ENCODE peak calls at places on chromosomes 6 and 20, in eight cellular contexts. O, Q, H, S, P, N, L and X are unnamed samples.

GRCh38 chr6:2999005-2999620 is 581 bp upstream of the NQO2 start:
- DNase-seq in O (peak; percentile 10), Q (peak; percentile 44), H (peak; percentile 51), S (peak; percentile 83), P (no peak), N (no peak), L (no peak), X (no peak)

GRCh38 chr6:38080349-38080748 is 260.8 kb downstream of the ZFAND3 start:
- DNase-seq in O (no peak), Q (no peak), H (no peak), S (peak; percentile 51), P (no peak), N (no peak), L (no peak), X (no peak)

GRCh38 chr6:113102761-113103160 is 754.4 kb upstream of the MARCKS start:
- DNase-seq in O (no peak), Q (no peak), H (no peak), S (peak; percentile 53), P (no peak), N (no peak), L (no peak), X (no peak)

GRCh38 chr6:72324591-72324990 is 297.3 kb upstream of the KCNQ5 start:
- DNase-seq in O (no peak), Q (no peak), H (no peak), S (no peak), P (no peak), N (no peak), L (no peak), X (no peak)

GRCh38 chr6:16901777-16902176 is 140.5 kb upstream of the ATXN1 start:
- DNase-seq in O (no peak), Q (peak; percentile 14), H (no peak), S (peak; percentile 63), P (peak; percentile 7), N (peak; percentile 46), L (no peak), X (no peak)

GRCh38 chr20:43833511-43834395 is 80.9 kb upstream of the TOX2 start:
- DNase-seq in O (no peak), Q (no peak), H (no peak), S (no peak), P (no peak), N (no peak), L (no peak), X (no peak)

GRCh38 chr6:34795836-34796425 is 4.0 kb downstream of the BLTP3A start:
- DNase-seq in O (no peak), Q (no peak), H (no peak), S (peak; percentile 56), P (no peak), N (no peak), L (no peak), X (no peak)

GRCh38 chr6:30556714-30556963 is 350 bp upstream of the GNL1 start:
- DNase-seq in O (peak; percentile 72), Q (peak; percentile 92), H (no peak), S (no peak), P (no peak), N (peak; percentile 88), L (peak; percentile 76), X (peak; percentile 87)

GRCh38 chr20:44720994-44721784 is 6.0 kb downstream of the CCN5 start:
- DNase-seq in O (no peak), Q (no peak), H (no peak), S (peak; percentile 90), P (no peak), N (no peak), L (no peak), X (no peak)

GRCh38 chr20:48738399-48739304 is 89.1 kb downstream of the PREX1 start:
- DNase-seq in O (no peak), Q (no peak), H (no peak), S (no peak), P (no peak), N (no peak), L (peak; percentile 55), X (peak; percentile 83)

GRCh38 chr6:13814938-13815575 is 700 bp upstream of the MCUR1 start:
- DNase-seq in O (no peak), Q (no peak), H (no peak), S (no peak), P (peak; percentile 25), N (no peak), L (no peak), X (no peak)

GRCh38 chr6:123803862-123804681 is at the start of gene NKAIN2:
- DNase-seq in O (peak; percentile 65), Q (peak; percentile 67), H (peak; percentile 41), S (no peak), P (no peak), N (peak; percentile 20), L (no peak), X (no peak)

GRCh38 chr20:51447097-51447764 is 95.3 kb downstream of the NFATC2 start:
- DNase-seq in O (no peak), Q (no peak), H (peak; percentile 14), S (peak; percentile 99), P (no peak), N (peak; percentile 30), L (no peak), X (no peak)

GRCh38 chr6:90983462-90983861 is 396.6 kb upstream of the MAP3K7 start:
- DNase-seq in O (no peak), Q (no peak), H (no peak), S (no peak), P (no peak), N (no peak), L (no peak), X (no peak)

GRCh38 chr6:112195166-112195565 is 59.2 kb downstream of the LAMA4 start:
- DNase-seq in O (no peak), Q (no peak), H (no peak), S (no peak), P (no peak), N (no peak), L (no peak), X (no peak)

GRCh38 chr20:36214684-36215256 is 21.5 kb upstream of the AAR2 start:
- DNase-seq in O (no peak), Q (no peak), H (no peak), S (peak; percentile 44), P (no peak), N (no peak), L (no peak), X (no peak)

GRCh38 chr6:24927985-24928735 is 7.6 kb downstream of the RIPOR2 start:
- DNase-seq in O (no peak), Q (no peak), H (no peak), S (peak; percentile 61), P (no peak), N (no peak), L (no peak), X (no peak)

GRCh38 chr20:34431168-34431567 is 68.1 kb downstream of the ITCH start:
- DNase-seq in O (no peak), Q (no peak), H (no peak), S (no peak), P (no peak), N (no peak), L (no peak), X (no peak)

GRCh38 chr6:152600022-152600421 is 37.1 kb downstream of the SYNE1 start:
- DNase-seq in O (no peak), Q (no peak), H (no peak), S (no peak), P (no peak), N (no peak), L (no peak), X (no peak)

GRCh38 chr6:105981888-105982358 is 104.2 kb upstream of the PRDM1 start:
- DNase-seq in O (no peak), Q (no peak), H (no peak), S (no peak), P (no peak), N (no peak), L (no peak), X (no peak)

GRCh38 chr6:5003604-5004372 is at the start of gene RPP40:
- DNase-seq in O (peak; percentile 99), Q (peak; percentile 99), H (peak; percentile 94), S (peak; percentile 98), P (peak; percentile 95), N (peak; percentile 98), L (peak; percentile 99), X (peak; percentile 99)

GRCh38 chr6:161313940-161314509 is 40.2 kb upstream of the AGPAT4 start:
- DNase-seq in O (no peak), Q (no peak), H (no peak), S (no peak), P (no peak), N (no peak), L (no peak), X (no peak)

GRCh38 chr20:63536997-63537524 is at the start of gene PTK6:
- DNase-seq in O (no peak), Q (no peak), H (no peak), S (no peak), P (no peak), N (peak; percentile 57), L (no peak), X (no peak)

GRCh38 chr6:94658929-94659328 is 918.4 kb upstream of the MANEA start:
- DNase-seq in O (no peak), Q (no peak), H (no peak), S (no peak), P (no peak), N (no peak), L (no peak), X (no peak)